ENCODE peak calls at places on chromosome 4, in five cellular contexts. One of them, this sample, is unnamed.

GRCh38 chr4:105191621-105192210 is 45.0 kb downstream of the TET2 start:
- DNase-seq in A549: no peak
- DNase-seq in stimulated activated CD8-positive, alpha-beta memory T cell treated with anti-CD3 and anti-CD28 coated beads, Interleukin-7, amount 100 ng/mL, for 4 hours: no peak
- DNase-seq in prostate gland: no peak
- DNase-seq in activated CD8-positive, alpha-beta memory T cell treated with anti-CD3 and anti-CD28 coated beads, Interleukin-2, amount 10 ng/mL, durations not matched to agents 7 days and 5 days: no peak
- DNase-seq in this sample: no peak

GRCh38 chr4:55753856-55754255 is 65.7 kb upstream of the EXOC1L start:
- DNase-seq in prostate gland: no peak
- DNase-seq in A549: no peak
- DNase-seq in stimulated activated CD8-positive, alpha-beta memory T cell treated with anti-CD3 and anti-CD28 coated beads, Interleukin-7, amount 100 ng/mL, for 4 hours: no peak
- DNase-seq in activated CD8-positive, alpha-beta memory T cell treated with anti-CD3 and anti-CD28 coated beads, Interleukin-2, amount 10 ng/mL, durations not matched to agents 7 days and 5 days: no peak
- DNase-seq in this sample: no peak

GRCh38 chr4:83174844-83175414 is 60.4 kb upstream of the PLAC8 start:
- DNase-seq in prostate gland: no peak
- DNase-seq in stimulated activated CD8-positive, alpha-beta memory T cell treated with anti-CD3 and anti-CD28 coated beads, Interleukin-7, amount 100 ng/mL, for 4 hours: no peak
- DNase-seq in activated CD8-positive, alpha-beta memory T cell treated with anti-CD3 and anti-CD28 coated beads, Interleukin-2, amount 10 ng/mL, durations not matched to agents 7 days and 5 days: no peak
- DNase-seq in A549: no peak
- DNase-seq in this sample: no peak

GRCh38 chr4:153676491-153676890 is 7.6 kb upstream of the TLR2 start:
- DNase-seq in stimulated activated CD8-positive, alpha-beta memory T cell treated with anti-CD3 and anti-CD28 coated beads, Interleukin-7, amount 100 ng/mL, for 4 hours: no peak
- DNase-seq in A549: no peak
- DNase-seq in activated CD8-positive, alpha-beta memory T cell treated with anti-CD3 and anti-CD28 coated beads, Interleukin-2, amount 10 ng/mL, durations not matched to agents 7 days and 5 days: no peak
- DNase-seq in prostate gland: no peak
- DNase-seq in this sample: no peak

GRCh38 chr4:14583331-14583730 is 418.9 kb upstream of the CPEB2 start:
- DNase-seq in prostate gland: no peak
- DNase-seq in A549: no peak
- DNase-seq in stimulated activated CD8-positive, alpha-beta memory T cell treated with anti-CD3 and anti-CD28 coated beads, Interleukin-7, amount 100 ng/mL, for 4 hours: no peak
- DNase-seq in activated CD8-positive, alpha-beta memory T cell treated with anti-CD3 and anti-CD28 coated beads, Interleukin-2, amount 10 ng/mL, durations not matched to agents 7 days and 5 days: no peak
- DNase-seq in this sample: no peak

GRCh38 chr4:83771113-83771705 is 235.3 kb downstream of the GPAT3 start:
- DNase-seq in activated CD8-positive, alpha-beta memory T cell treated with anti-CD3 and anti-CD28 coated beads, Interleukin-2, amount 10 ng/mL, durations not matched to agents 7 days and 5 days: no peak
- DNase-seq in prostate gland: no peak
- DNase-seq in stimulated activated CD8-positive, alpha-beta memory T cell treated with anti-CD3 and anti-CD28 coated beads, Interleukin-7, amount 100 ng/mL, for 4 hours: no peak
- DNase-seq in A549: peak
- DNase-seq in this sample: no peak

GRCh38 chr4:99710020-99710419 is 52.4 kb upstream of the C4orf54 start:
- DNase-seq in prostate gland: no peak
- DNase-seq in A549: no peak
- DNase-seq in activated CD8-positive, alpha-beta memory T cell treated with anti-CD3 and anti-CD28 coated beads, Interleukin-2, amount 10 ng/mL, durations not matched to agents 7 days and 5 days: no peak
- DNase-seq in stimulated activated CD8-positive, alpha-beta memory T cell treated with anti-CD3 and anti-CD28 coated beads, Interleukin-7, amount 100 ng/mL, for 4 hours: no peak
- DNase-seq in this sample: no peak

GRCh38 chr4:167897116-167897515 is 195.2 kb upstream of the ANXA10 start:
- DNase-seq in stimulated activated CD8-positive, alpha-beta memory T cell treated with anti-CD3 and anti-CD28 coated beads, Interleukin-7, amount 100 ng/mL, for 4 hours: no peak
- DNase-seq in prostate gland: peak
- DNase-seq in A549: no peak
- DNase-seq in activated CD8-positive, alpha-beta memory T cell treated with anti-CD3 and anti-CD28 coated beads, Interleukin-2, amount 10 ng/mL, durations not matched to agents 7 days and 5 days: no peak
- DNase-seq in this sample: no peak

GRCh38 chr4:92303621-92304027 is at the start of gene GRID2:
- DNase-seq in stimulated activated CD8-positive, alpha-beta memory T cell treated with anti-CD3 and anti-CD28 coated beads, Interleukin-7, amount 100 ng/mL, for 4 hours: no peak
- DNase-seq in A549: peak
- DNase-seq in prostate gland: no peak
- DNase-seq in activated CD8-positive, alpha-beta memory T cell treated with anti-CD3 and anti-CD28 coated beads, Interleukin-2, amount 10 ng/mL, durations not matched to agents 7 days and 5 days: no peak
- DNase-seq in this sample: no peak

GRCh38 chr4:139207247-139207646 is 30.2 kb upstream of the ELF2 start:
- DNase-seq in activated CD8-positive, alpha-beta memory T cell treated with anti-CD3 and anti-CD28 coated beads, Interleukin-2, amount 10 ng/mL, durations not matched to agents 7 days and 5 days: no peak
- DNase-seq in A549: no peak
- DNase-seq in stimulated activated CD8-positive, alpha-beta memory T cell treated with anti-CD3 and anti-CD28 coated beads, Interleukin-7, amount 100 ng/mL, for 4 hours: no peak
- DNase-seq in prostate gland: no peak
- DNase-seq in this sample: no peak